ENCODE peak calls at places on chromosome 4, in eight cellular contexts. E is uterus, K is H54, I is ovary, G is body of pancreas, T is heart left ventricle, S is tibial nerve, Y is HCT116. B is an unnamed sample.

GRCh38 chr4:173337463-173337862 is 3.3 kb upstream of the HMGB2 start:
- DNase-seq in E (no peak), K (no peak), I (no peak), G (no peak), T (no peak), S (no peak), Y (no peak), B (no peak)

GRCh38 chr4:38935391-38936073 is 67.9 kb downstream of the FAM114A1 start:
- DNase-seq in E (no peak), K (no peak), I (no peak), G (no peak), T (no peak), S (no peak), Y (no peak), B (no peak)

GRCh38 chr4:138178566-138178965 is 63.6 kb downstream of the SLC7A11 start:
- DNase-seq in E (no peak), K (no peak), I (no peak), G (no peak), T (no peak), S (no peak), Y (no peak), B (no peak)

GRCh38 chr4:8547912-8548730 is 32.1 kb upstream of the GPR78 start:
- DNase-seq in E (no peak), K (no peak), I (no peak), G (no peak), T (no peak), S (no peak), Y (no peak), B (no peak)

GRCh38 chr4:105765690-105766407 is 57.3 kb downstream of the GSTCD start:
- DNase-seq in E (no peak), K (peak), I (no peak), G (peak), T (peak), S (no peak), Y (peak), B (peak)

GRCh38 chr4:183035726-183036415 is 63.2 kb upstream of the WWC2 start:
- DNase-seq in E (no peak), K (peak), I (no peak), G (no peak), T (no peak), S (no peak), Y (no peak), B (no peak)

GRCh38 chr4:107711831-107712230 is 8.2 kb downstream of the PAPSS1 start:
- DNase-seq in E (no peak), K (no peak), I (no peak), G (no peak), T (no peak), S (no peak), Y (no peak), B (no peak)

GRCh38 chr4:76539979-76540378 is 105.0 kb downstream of the SHROOM3 start:
- DNase-seq in E (no peak), K (no peak), I (no peak), G (no peak), T (no peak), S (no peak), Y (no peak), B (no peak)

GRCh38 chr4:1381944-1382541 is 24.2 kb downstream of the NKX1-1 start:
- DNase-seq in E (no peak), K (no peak), I (no peak), G (no peak), T (peak), S (no peak), Y (no peak), B (no peak)

GRCh38 chr4:139770361-139770760 is 104.7 kb downstream of the MGST2 start:
- DNase-seq in E (peak), K (no peak), I (no peak), G (no peak), T (peak), S (no peak), Y (no peak), B (peak)

GRCh38 chr4:2942532-2943363 is 20.5 kb downstream of the NOP14 start:
- DNase-seq in E (no peak), K (no peak), I (peak), G (no peak), T (no peak), S (no peak), Y (no peak), B (no peak)

GRCh38 chr4:143402776-143403550 is 66.3 kb downstream of the GAB1 start:
- DNase-seq in E (no peak), K (no peak), I (no peak), G (no peak), T (no peak), S (no peak), Y (no peak), B (no peak)

GRCh38 chr4:185229021-185229818 is 19.8 kb downstream of the SNX25 start:
- DNase-seq in E (no peak), K (no peak), I (no peak), G (peak), T (no peak), S (no peak), Y (no peak), B (no peak)

GRCh38 chr4:76527666-76528065 is 92.6 kb downstream of the SHROOM3 start:
- DNase-seq in E (no peak), K (no peak), I (no peak), G (no peak), T (no peak), S (no peak), Y (no peak), B (no peak)

DNA sequence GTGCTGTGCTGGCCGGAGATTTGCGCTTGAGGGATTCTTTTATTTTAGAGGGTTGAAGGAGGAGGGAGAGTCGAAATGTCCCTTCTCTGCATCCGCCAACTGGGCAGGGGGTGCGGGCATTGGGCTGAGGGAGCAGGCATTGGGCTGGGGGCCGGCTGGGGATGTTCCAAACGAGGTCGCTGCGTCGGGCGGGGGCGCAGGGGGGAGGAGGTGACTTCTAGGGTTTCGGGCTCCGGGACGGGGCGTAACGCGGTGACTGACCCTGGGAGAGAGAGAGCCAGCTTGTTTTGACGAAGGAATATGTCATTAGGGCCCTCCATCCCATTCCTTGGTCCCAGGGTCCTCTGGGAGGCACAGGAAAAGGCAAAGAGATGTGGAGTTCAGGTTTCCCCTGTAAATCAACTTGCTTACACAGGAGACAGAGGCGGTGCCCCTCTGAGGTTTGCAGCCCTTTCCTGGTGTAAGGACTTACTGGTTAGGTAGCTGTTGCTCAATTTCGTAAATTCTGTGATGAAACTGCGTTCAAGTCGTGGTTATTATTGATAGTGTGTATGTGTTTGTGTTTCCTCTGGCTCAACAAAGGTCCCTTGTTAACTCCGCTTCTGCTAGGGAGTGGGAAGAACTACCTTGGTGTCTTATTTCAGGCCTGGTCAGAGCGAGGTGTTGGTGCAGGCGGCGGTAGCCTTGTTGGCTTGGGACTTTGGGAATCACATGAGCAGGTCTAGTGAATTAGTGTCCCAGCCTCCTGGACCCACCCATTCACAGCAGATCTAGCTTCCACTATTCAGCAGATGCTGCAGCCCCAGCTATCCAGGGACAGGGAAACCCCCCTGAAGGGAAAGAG is 716 bp downstream of the FHIP1A start:
- DNase-seq in E (peak), K (no peak), I (peak), G (peak), T (no peak), S (no peak), Y (peak), B (peak)
- TF ChIP-seq POLR2A in E (no peak), K (no peak), I (no peak), G (peak), T (no peak), S (no peak), Y (no peak), B (no peak)

DNA sequence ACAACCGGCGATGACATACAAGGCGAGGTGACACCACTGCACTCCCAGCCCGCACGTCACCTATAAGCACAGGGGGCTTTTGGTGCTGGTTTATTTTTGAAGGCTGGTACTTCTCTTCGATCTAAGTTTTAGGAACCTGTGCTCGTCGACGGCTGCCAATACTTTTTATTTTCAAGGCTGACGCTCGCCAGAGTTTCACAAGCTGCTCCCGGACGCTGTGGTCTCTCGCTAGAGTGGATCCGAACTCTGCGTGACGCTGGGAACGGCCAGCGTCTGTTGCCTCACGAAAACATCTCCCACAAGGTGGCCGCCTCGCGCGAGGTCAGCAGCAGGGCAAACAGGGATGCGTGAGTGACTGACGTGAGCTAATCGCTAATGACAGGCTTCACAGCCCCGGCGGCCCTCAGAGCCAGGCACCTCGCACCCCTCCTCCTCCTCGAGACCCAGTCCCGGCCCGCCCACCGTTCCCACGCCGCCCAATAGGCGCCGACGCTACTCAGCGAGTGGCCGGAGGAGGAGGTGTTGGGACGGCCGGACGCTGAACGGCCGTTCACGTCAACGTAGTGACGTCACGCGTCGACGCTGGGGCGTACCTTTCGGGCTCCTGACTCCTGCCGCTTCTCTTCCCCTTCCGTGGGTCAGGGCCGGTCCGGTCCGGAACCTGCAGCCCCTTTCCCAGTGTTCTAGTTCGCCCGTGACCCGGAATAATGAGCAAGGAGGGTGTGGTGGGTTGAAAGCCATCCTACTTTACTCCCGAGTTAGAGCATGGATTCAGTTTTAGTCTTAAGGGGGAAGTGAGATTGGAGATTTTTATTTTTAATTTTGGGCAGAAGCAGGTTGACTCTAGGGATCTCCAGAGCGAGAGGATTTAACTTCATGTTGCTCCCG is at the start of gene CLCN3:
- DNase-seq in E (peak), K (peak), I (peak), G (peak), T (peak), S (peak), Y (peak), B (peak)
- TF ChIP-seq POLR2A in E (peak), K (peak), I (peak), G (peak), T (peak), S (peak), Y (peak), B (peak)

GRCh38 chr4:23930750-23931488 is 41.1 kb upstream of the PPARGC1A start:
- DNase-seq in E (peak), K (no peak), I (no peak), G (peak), T (peak), S (peak), Y (no peak), B (peak)
- TF ChIP-seq POLR2A in E (no peak), K (no peak), I (no peak), G (no peak), T (no peak), S (no peak), Y (no peak), B (no peak)

GRCh38 chr4:73222466-73223257 is 35.9 kb downstream of the ANKRD17 start:
- DNase-seq in E (peak), K (peak), I (peak), G (peak), T (peak), S (no peak), Y (peak), B (peak)
- TF ChIP-seq POLR2A in E (peak), K (no peak), I (peak), G (peak), T (no peak), S (peak), Y (no peak), B (peak)

GRCh38 chr4:75432683-75433082 is 81.5 kb downstream of the RCHY1 start:
- DNase-seq in E (no peak), K (peak), I (no peak), G (no peak), T (no peak), S (no peak), Y (peak), B (no peak)

GRCh38 chr4:75429208-75429607 is 85.0 kb downstream of the RCHY1 start:
- DNase-seq in E (no peak), K (no peak), I (no peak), G (no peak), T (no peak), S (no peak), Y (no peak), B (no peak)

DNA sequence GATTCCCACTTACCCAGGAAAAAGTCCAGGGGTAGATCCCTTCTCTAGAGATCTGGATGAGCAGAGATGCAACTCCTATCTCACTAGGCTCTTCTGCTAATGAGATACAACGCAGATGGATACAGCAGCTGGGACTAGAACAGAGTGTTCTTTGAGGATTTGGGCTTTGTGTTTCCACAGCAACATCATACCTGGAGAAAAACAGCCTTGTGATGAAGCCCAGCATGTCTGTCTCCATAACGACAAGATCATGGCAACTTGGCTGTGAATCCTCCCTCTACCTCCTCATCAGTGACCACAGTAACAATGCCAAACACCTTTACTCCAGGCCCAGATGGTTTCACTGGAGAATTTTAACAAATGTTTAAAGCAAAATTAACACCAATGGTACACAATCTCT is 80.1 kb downstream of the RCHY1 start:
- DNase-seq in E (no peak), K (no peak), I (no peak), G (peak), T (no peak), S (no peak), Y (no peak), B (no peak)
- TF ChIP-seq POLR2A in E (no peak), K (no peak), I (no peak), G (peak), T (no peak), S (no peak), Y (no peak), B (peak)

DNA sequence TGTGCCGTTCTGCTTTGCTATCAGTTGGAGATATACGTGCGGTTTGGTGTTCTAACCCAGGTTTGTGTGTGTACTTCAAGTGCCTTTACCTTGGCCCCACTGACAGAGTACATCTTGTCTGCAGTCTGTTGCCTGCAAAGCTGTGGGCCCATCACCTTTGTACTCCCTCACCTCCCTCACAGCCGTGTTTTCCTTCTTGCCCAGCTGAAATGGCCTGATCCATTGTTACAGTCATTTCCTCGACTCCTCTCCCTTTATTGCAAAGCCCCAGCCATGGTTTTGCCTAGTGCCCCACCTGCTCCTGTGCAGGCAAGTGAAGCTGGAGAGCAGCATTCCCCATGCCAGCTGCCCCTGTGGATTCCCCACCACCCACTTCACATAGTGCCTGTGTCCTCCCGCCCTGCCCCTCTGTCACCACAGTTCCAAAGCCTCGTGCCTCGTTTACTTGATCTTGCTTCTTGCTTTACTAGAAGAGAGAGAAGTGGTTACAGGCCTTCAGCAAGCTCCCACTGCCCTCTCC is 55.2 kb upstream of the TLR2 start:
- DNase-seq in E (no peak), K (no peak), I (no peak), G (no peak), T (no peak), S (no peak), Y (no peak), B (no peak)
- TF ChIP-seq POLR2A in E (no peak), K (no peak), I (no peak), G (no peak), T (no peak), S (no peak), Y (no peak), B (no peak)

GRCh38 chr4:110840221-110840654 is 217.4 kb upstream of the PITX2 start:
- DNase-seq in E (no peak), K (no peak), I (no peak), G (no peak), T (no peak), S (no peak), Y (no peak), B (no peak)
- TF ChIP-seq POLR2A in E (no peak), K (no peak), I (no peak), G (no peak), T (no peak), S (no peak), Y (no peak), B (no peak)

B was measured in adrenal gland.